ENCODE peak calls at places on chromosomes 4 and X, in five cellular contexts. G is suprapubic skin; M is effector CD4-positive, alpha-beta T cell; O is fibroblast of villous mesenchyme; N is NCI-H1694 treated with DMSO at 0.1 percent for 48 hours. K is an unnamed sample.

GRCh38 chrX:2680486-2681348 is 10.4 kb upstream of the CD99 start:
- DNase-seq in M (no peak), G (no peak), N (no peak), O (no peak), K (no peak)

GRCh38 chr4:121822796-121823504 is 733 bp downstream of the CCNA2 start:
- DNase-seq in M (peak), G (no peak), O (peak), N (peak), K (peak)

GRCh38 chr4:128853741-128854140 is 44.2 kb downstream of the JADE1 start:
- DNase-seq in N (no peak), M (no peak), O (peak), G (no peak), K (no peak)

GRCh38 chr4:2402053-2402452 is 16.4 kb downstream of the ZFYVE28 start:
- DNase-seq in G (no peak), O (peak), M (no peak), N (peak), K (no peak)

GRCh38 chr4:31051151-31051550 is 331.0 kb downstream of the PCDH7 start:
- DNase-seq in M (no peak), G (no peak), N (no peak), O (no peak), K (no peak)

GRCh38 chr4:96326846-96327245 is 487.0 kb downstream of the PDHA2 start:
- DNase-seq in M (no peak), N (no peak), O (no peak), G (no peak), K (no peak)

GRCh38 chr4:38837849-38838248 is 18.8 kb downstream of the TLR6 start:
- DNase-seq in O (peak), G (no peak), M (no peak), N (no peak), K (no peak)

GRCh38 chr4:84470204-84470785 is 28.8 kb downstream of the NKX6-1 start:
- DNase-seq in M (no peak), G (no peak), N (no peak), O (peak), K (no peak)

GRCh38 chr4:8506373-8507250 is 66.0 kb downstream of the TRMT44 start:
- DNase-seq in N (no peak), O (peak), M (no peak), G (no peak), K (no peak)

GRCh38 chr4:3406021-3406420 is 35.7 kb upstream of the HGFAC start:
- DNase-seq in N (no peak), G (peak), M (no peak), O (no peak), K (no peak)

GRCh38 chrX:19121898-19122640 is at the start of gene ADGRG2:
- DNase-seq in M (no peak), G (no peak), N (no peak), O (peak), K (no peak)

GRCh38 chrX:5936438-5936837 is 292.2 kb downstream of the NLGN4X start:
- DNase-seq in N (no peak), M (no peak), O (peak), G (no peak), K (no peak)

GRCh38 chrX:48864210-48864609 is 28.8 kb upstream of the PCSK1N start:
- DNase-seq in O (peak), M (no peak), G (no peak), N (no peak), K (no peak)

GRCh38 chrX:118286066-118286758 is 59.7 kb upstream of the WDR44 start:
- DNase-seq in M (no peak), N (no peak), O (no peak), G (no peak), K (no peak)

GRCh38 chr4:102849579-102850104 is 19.1 kb upstream of the CISD2 start:
- DNase-seq in M (no peak), G (no peak), N (no peak), O (no peak), K (no peak)

GRCh38 chr4:146643812-146644401 is 5.2 kb downstream of the POU4F2 start:
- DNase-seq in M (no peak), O (peak), N (no peak), G (no peak), K (no peak)

GRCh38 chr4:181711387-181711786 is 531.8 kb upstream of the TENM3 start:
- DNase-seq in M (no peak), G (no peak), O (no peak), N (no peak), K (no peak)